ENCODE peak calls at places on chromosome X, in eight cellular contexts. B, S, O, E, V, G, Y and Q are unnamed samples.

GRCh38 chrX:130079824-130080406 is 30.4 kb downstream of the ELF4 start:
- DNase-seq in B (peak), S (peak), O (peak), E (peak), V (no peak), G (peak), Y (peak), Q (peak)

GRCh38 chrX:38214551-38214950 is 6.1 kb downstream of the SRPX start:
- DNase-seq in B (no peak), S (no peak), O (no peak), E (no peak), V (no peak), G (no peak), Y (no peak), Q (no peak)

GRCh38 chrX:148133099-148133725 is 152.1 kb downstream of the FMR1NB start:
- DNase-seq in B (no peak), S (no peak), O (no peak), E (peak), V (no peak), G (no peak), Y (peak), Q (no peak)

GRCh38 chrX:147890766-147891165 is 21.0 kb upstream of the FMR1 start:
- DNase-seq in B (no peak), S (no peak), O (no peak), E (no peak), V (no peak), G (no peak), Y (no peak), Q (no peak)

GRCh38 chrX:100072286-100072685 is 337.8 kb downstream of the PCDH19 start:
- DNase-seq in B (no peak), S (no peak), O (no peak), E (no peak), V (no peak), G (no peak), Y (no peak), Q (no peak)

GRCh38 chrX:21373637-21374162 is 518 bp upstream of the CNKSR2 start:
- DNase-seq in B (no peak), S (peak), O (no peak), E (peak), V (no peak), G (peak), Y (peak), Q (no peak)

GRCh38 chrX:65582450-65583082 is 48.0 kb upstream of the LAS1L start:
- DNase-seq in B (no peak), S (no peak), O (no peak), E (no peak), V (no peak), G (no peak), Y (no peak), Q (no peak)

GRCh38 chrX:107324493-107325310 is 118.3 kb downstream of the DNAAF6 start:
- DNase-seq in B (no peak), S (no peak), O (peak), E (no peak), V (no peak), G (peak), Y (no peak), Q (no peak)

GRCh38 chrX:73683236-73683859 is 120.4 kb downstream of the CHIC1 start:
- DNase-seq in B (no peak), S (no peak), O (no peak), E (no peak), V (no peak), G (no peak), Y (no peak), Q (no peak)

GRCh38 chrX:81174286-81174685 is 27.4 kb downstream of the HMGN5 start:
- DNase-seq in B (no peak), S (no peak), O (no peak), E (peak), V (no peak), G (no peak), Y (peak), Q (no peak)

GRCh38 chrX:63560601-63561218 is 209.6 kb upstream of the SPIN4 start:
- DNase-seq in B (peak), S (peak), O (no peak), E (peak), V (no peak), G (peak), Y (peak), Q (peak)

GRCh38 chrX:154026136-154026806 is 6.6 kb upstream of the IRAK1 start:
- DNase-seq in B (no peak), S (no peak), O (no peak), E (no peak), V (no peak), G (no peak), Y (no peak), Q (no peak)

GRCh38 chrX:20500171-20500865 is 233.6 kb upstream of the RPS6KA3 start:
- DNase-seq in B (no peak), S (peak), O (no peak), E (no peak), V (no peak), G (peak), Y (no peak), Q (no peak)